ENCODE peak calls at places on chromosomes 7 and 10, in eight cellular contexts. One of them, this sample, is unnamed. For H3K4me1, the result is how much of the 10 kb centered on the place peaks cover.

GRCh38 chr10:52740913-52741675 is 31.5 kb downstream of the MBL2 start:
- DNase-seq in thyroid gland: peak
- DNase-seq in spleen: no peak
- DNase-seq in breast epithelium: no peak
- DNase-seq in mesenchymal stem cell: peak
- DNase-seq in A549: peak
- DNase-seq in stomach: peak
- DNase-seq in psoas muscle: no peak
- DNase-seq in this sample: no peak

GRCh38 chr10:100710151-100710871 is 35.1 kb upstream of the PAX2 start:
- DNase-seq in mesenchymal stem cell: no peak
- DNase-seq in stomach: no peak
- DNase-seq in spleen: peak
- DNase-seq in A549: no peak
- DNase-seq in breast epithelium: no peak
- DNase-seq in thyroid gland: peak
- DNase-seq in psoas muscle: no peak
- DNase-seq in this sample: peak

GRCh38 chr10:86182150-86182549 is 184.4 kb downstream of the GRID1 start:
- DNase-seq in A549: no peak
- DNase-seq in stomach: no peak
- DNase-seq in psoas muscle: no peak
- DNase-seq in breast epithelium: no peak
- DNase-seq in mesenchymal stem cell: no peak
- DNase-seq in thyroid gland: no peak
- DNase-seq in spleen: no peak
- DNase-seq in this sample: no peak

GRCh38 chr7:2049782-2050510 is 182.8 kb downstream of the MAD1L1 start:
- DNase-seq in thyroid gland: no peak
- DNase-seq in stomach: no peak
- DNase-seq in breast epithelium: no peak
- DNase-seq in A549: no peak
- DNase-seq in psoas muscle: no peak
- DNase-seq in spleen: peak
- DNase-seq in mesenchymal stem cell: no peak
- DNase-seq in this sample: peak

GRCh38 chr10:28922127-28922526 is 244.8 kb downstream of the BAMBI start:
- DNase-seq in thyroid gland: no peak
- DNase-seq in psoas muscle: no peak
- DNase-seq in breast epithelium: no peak
- DNase-seq in mesenchymal stem cell: peak
- DNase-seq in stomach: no peak
- DNase-seq in spleen: no peak
- DNase-seq in A549: peak
- DNase-seq in this sample: no peak

GRCh38 chr10:91162050-91162494 is 58.4 kb upstream of the PCGF5 start:
- DNase-seq in mesenchymal stem cell: peak
- DNase-seq in stomach: no peak
- DNase-seq in spleen: no peak
- DNase-seq in A549: peak
- DNase-seq in psoas muscle: no peak
- DNase-seq in breast epithelium: no peak
- DNase-seq in thyroid gland: no peak
- DNase-seq in this sample: no peak

GRCh38 chr7:3063016-3063753 is 19.5 kb upstream of the CARD11 start:
- DNase-seq in thyroid gland: no peak
- DNase-seq in A549: no peak
- DNase-seq in psoas muscle: no peak
- DNase-seq in mesenchymal stem cell: no peak
- DNase-seq in spleen: peak
- DNase-seq in breast epithelium: no peak
- DNase-seq in stomach: no peak
- DNase-seq in this sample: no peak

GRCh38 chr10:76040830-76041220 is 609.4 kb downstream of the LRMDA start:
- DNase-seq in psoas muscle: no peak
- DNase-seq in mesenchymal stem cell: no peak
- DNase-seq in A549: no peak
- DNase-seq in stomach: no peak
- DNase-seq in thyroid gland: no peak
- DNase-seq in breast epithelium: no peak
- DNase-seq in spleen: no peak
- DNase-seq in this sample: no peak

GRCh38 chr10:11875183-11875498 is 52.0 kb downstream of the PROSER2 start:
- DNase-seq in mesenchymal stem cell: peak
- DNase-seq in spleen: no peak
- DNase-seq in breast epithelium: no peak
- DNase-seq in stomach: no peak
- DNase-seq in psoas muscle: no peak
- DNase-seq in A549: peak
- DNase-seq in thyroid gland: no peak
- DNase-seq in this sample: no peak

GRCh38 chr7:102942883-102943261 is 30.1 kb downstream of the LRRC17 start:
- DNase-seq in stomach: no peak
- DNase-seq in breast epithelium: no peak
- DNase-seq in spleen: no peak
- DNase-seq in mesenchymal stem cell: no peak
- DNase-seq in thyroid gland: no peak
- DNase-seq in A549: no peak
- DNase-seq in psoas muscle: no peak
- DNase-seq in this sample: no peak

GRCh38 chr7:54542920-54543539 is 855 bp downstream of the VSTM2A start:
- DNase-seq in psoas muscle: no peak
- DNase-seq in breast epithelium: no peak
- DNase-seq in mesenchymal stem cell: peak
- DNase-seq in stomach: no peak
- DNase-seq in thyroid gland: no peak
- DNase-seq in spleen: no peak
- DNase-seq in A549: no peak
- DNase-seq in this sample: no peak

GRCh38 chr7:771241-772004 is 44.3 kb upstream of the PRKAR1B start:
- DNase-seq in psoas muscle: peak
- DNase-seq in stomach: peak
- DNase-seq in A549: no peak
- DNase-seq in thyroid gland: peak
- DNase-seq in spleen: no peak
- DNase-seq in mesenchymal stem cell: peak
- DNase-seq in breast epithelium: no peak
- DNase-seq in this sample: peak

GRCh38 chr7:55484241-55484640 is 88.1 kb downstream of the VOPP1 start:
- DNase-seq in mesenchymal stem cell: no peak
- DNase-seq in breast epithelium: no peak
- DNase-seq in spleen: peak
- DNase-seq in A549: no peak
- DNase-seq in psoas muscle: no peak
- DNase-seq in thyroid gland: no peak
- DNase-seq in stomach: no peak
- DNase-seq in this sample: no peak

GRCh38 chr10:77670817-77671443 is 33.3 kb upstream of the KCNMA1 start:
- DNase-seq in A549: no peak
- DNase-seq in stomach: no peak
- DNase-seq in mesenchymal stem cell: no peak
- DNase-seq in spleen: no peak
- DNase-seq in psoas muscle: no peak
- DNase-seq in thyroid gland: no peak
- DNase-seq in breast epithelium: no peak
- DNase-seq in this sample: no peak

DNA sequence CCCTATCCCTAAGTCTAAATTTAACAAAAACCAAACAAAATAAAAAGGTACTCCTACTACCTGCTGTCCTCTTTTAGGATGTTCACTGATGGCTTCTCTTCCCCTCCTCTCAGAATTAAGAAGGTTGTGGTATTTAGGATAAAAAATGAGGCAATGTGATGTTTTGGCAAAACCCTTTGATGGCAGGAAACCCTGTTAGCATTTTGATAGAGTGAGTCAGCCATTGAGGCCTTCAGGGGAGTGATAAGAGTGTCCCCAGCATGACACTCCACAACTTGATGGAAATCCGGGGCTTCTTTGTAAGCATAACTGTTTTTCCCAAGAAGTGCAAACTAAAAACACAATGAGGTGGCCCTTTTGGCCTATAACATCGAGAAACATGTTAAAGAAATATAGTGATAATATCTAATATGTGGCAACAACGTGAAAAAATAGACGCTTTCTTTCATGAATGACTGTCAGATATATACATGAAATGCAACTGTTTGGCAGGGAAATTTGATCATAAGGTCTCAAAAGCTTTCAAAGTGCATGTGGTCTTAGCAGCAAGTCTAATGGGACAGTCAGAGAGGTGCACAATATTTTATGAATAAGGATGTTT is 55.0 kb downstream of the PRTFDC1 start:
- DNase-seq in mesenchymal stem cell: peak
- DNase-seq in thyroid gland: no peak
- DNase-seq in psoas muscle: no peak
- DNase-seq in stomach: no peak
- DNase-seq in A549: peak
- DNase-seq in spleen: no peak
- DNase-seq in breast epithelium: no peak
- DNase-seq in this sample: no peak
- H3K4me1 ChIP-seq in mesenchymal stem cell: under half
- H3K4me1 ChIP-seq in thyroid gland: under half
- H3K4me1 ChIP-seq in psoas muscle: under half
- H3K4me1 ChIP-seq in stomach: under half
- H3K4me1 ChIP-seq in A549: half or more
- H3K4me1 ChIP-seq in spleen: under half
- H3K4me1 ChIP-seq in breast epithelium: under half
- H3K4me1 ChIP-seq in this sample: under half

GRCh38 chr10:1020966-1021365 is 4.7 kb downstream of the IDI2 start:
- DNase-seq in spleen: no peak
- DNase-seq in A549: no peak
- DNase-seq in stomach: no peak
- DNase-seq in mesenchymal stem cell: no peak
- DNase-seq in thyroid gland: no peak
- DNase-seq in breast epithelium: no peak
- DNase-seq in psoas muscle: no peak
- DNase-seq in this sample: no peak

GRCh38 chr10:1020460-1020859 is 5.2 kb downstream of the IDI2 start:
- DNase-seq in thyroid gland: no peak
- DNase-seq in A549: no peak
- DNase-seq in psoas muscle: no peak
- DNase-seq in breast epithelium: no peak
- DNase-seq in spleen: peak
- DNase-seq in mesenchymal stem cell: no peak
- DNase-seq in stomach: no peak
- DNase-seq in this sample: no peak

GRCh38 chr10:1024103-1024502 is 1.6 kb downstream of the IDI2 start:
- DNase-seq in psoas muscle: no peak
- DNase-seq in thyroid gland: no peak
- DNase-seq in mesenchymal stem cell: no peak
- DNase-seq in stomach: no peak
- DNase-seq in spleen: no peak
- DNase-seq in A549: no peak
- DNase-seq in breast epithelium: no peak
- DNase-seq in this sample: no peak

GRCh38 chr10:1019362-1019761 is 6.3 kb downstream of the IDI2 start:
- DNase-seq in psoas muscle: no peak
- DNase-seq in stomach: no peak
- DNase-seq in thyroid gland: no peak
- DNase-seq in mesenchymal stem cell: no peak
- DNase-seq in breast epithelium: no peak
- DNase-seq in A549: no peak
- DNase-seq in spleen: peak
- DNase-seq in this sample: no peak

DNA sequence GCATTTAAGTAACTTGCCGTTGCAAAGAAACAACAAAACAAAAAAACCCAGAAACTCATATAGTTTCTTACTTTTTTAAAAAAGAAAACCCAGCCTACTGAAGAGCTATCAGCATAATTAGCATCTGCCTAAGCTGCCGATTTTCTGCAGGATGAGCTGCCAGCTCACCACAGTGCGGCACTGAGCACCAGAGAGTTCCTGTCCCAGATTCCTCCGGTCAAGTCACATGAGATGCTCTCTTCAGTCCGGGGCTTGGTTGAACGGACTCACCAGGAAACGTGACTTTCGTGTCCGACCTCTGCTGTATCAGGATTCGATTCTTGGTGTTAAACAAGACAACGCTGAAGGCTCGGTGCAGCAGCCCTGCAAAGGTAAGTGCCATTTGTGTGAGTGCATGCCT is 3.2 kb downstream of the IDI2 start:
- DNase-seq in A549: no peak
- DNase-seq in stomach: no peak
- DNase-seq in psoas muscle: peak
- DNase-seq in breast epithelium: no peak
- DNase-seq in thyroid gland: no peak
- DNase-seq in mesenchymal stem cell: no peak
- DNase-seq in spleen: no peak
- DNase-seq in this sample: no peak
- H3K4me1 ChIP-seq in A549: under half
- H3K4me1 ChIP-seq in stomach: under half
- H3K4me1 ChIP-seq in psoas muscle: under half
- H3K4me1 ChIP-seq in breast epithelium: under half
- H3K4me1 ChIP-seq in thyroid gland: under half
- H3K4me1 ChIP-seq in mesenchymal stem cell: under half
- H3K4me1 ChIP-seq in spleen: under half
- H3K4me1 ChIP-seq in this sample: under half

GRCh38 chr7:50153141-50153540 is 60.1 kb upstream of the ZPBP start:
- DNase-seq in spleen: no peak
- DNase-seq in A549: no peak
- DNase-seq in mesenchymal stem cell: peak
- DNase-seq in psoas muscle: no peak
- DNase-seq in breast epithelium: no peak
- DNase-seq in stomach: no peak
- DNase-seq in thyroid gland: no peak
- DNase-seq in this sample: no peak
- H3K4me1 ChIP-seq in spleen: under half
- H3K4me1 ChIP-seq in A549: under half
- H3K4me1 ChIP-seq in mesenchymal stem cell: under half
- H3K4me1 ChIP-seq in psoas muscle: under half
- H3K4me1 ChIP-seq in breast epithelium: under half
- H3K4me1 ChIP-seq in stomach: under half
- H3K4me1 ChIP-seq in thyroid gland: under half
- H3K4me1 ChIP-seq in this sample: under half

GRCh38 chr7:96638669-96639068 is 71.0 kb downstream of the SEM1 start:
- DNase-seq in thyroid gland: no peak
- DNase-seq in mesenchymal stem cell: no peak
- DNase-seq in stomach: no peak
- DNase-seq in spleen: no peak
- DNase-seq in psoas muscle: no peak
- DNase-seq in breast epithelium: no peak
- DNase-seq in A549: no peak
- DNase-seq in this sample: no peak

GRCh38 chr7:96637531-96637930 is 72.1 kb downstream of the SEM1 start:
- DNase-seq in psoas muscle: no peak
- DNase-seq in stomach: no peak
- DNase-seq in thyroid gland: no peak
- DNase-seq in breast epithelium: no peak
- DNase-seq in mesenchymal stem cell: no peak
- DNase-seq in spleen: no peak
- DNase-seq in A549: no peak
- DNase-seq in this sample: no peak

GRCh38 chr7:96640054-96640453 is 69.6 kb downstream of the SEM1 start:
- DNase-seq in spleen: no peak
- DNase-seq in thyroid gland: no peak
- DNase-seq in A549: no peak
- DNase-seq in mesenchymal stem cell: no peak
- DNase-seq in psoas muscle: no peak
- DNase-seq in stomach: no peak
- DNase-seq in breast epithelium: no peak
- DNase-seq in this sample: no peak

GRCh38 chr7:96636979-96637378 is 72.7 kb downstream of the SEM1 start:
- DNase-seq in stomach: no peak
- DNase-seq in spleen: no peak
- DNase-seq in psoas muscle: no peak
- DNase-seq in A549: no peak
- DNase-seq in thyroid gland: no peak
- DNase-seq in breast epithelium: no peak
- DNase-seq in mesenchymal stem cell: no peak
- DNase-seq in this sample: no peak

GRCh38 chr7:96636342-96636865 is 73.2 kb downstream of the SEM1 start:
- DNase-seq in breast epithelium: no peak
- DNase-seq in spleen: no peak
- DNase-seq in thyroid gland: no peak
- DNase-seq in stomach: no peak
- DNase-seq in A549: no peak
- DNase-seq in psoas muscle: no peak
- DNase-seq in mesenchymal stem cell: no peak
- DNase-seq in this sample: no peak
- H3K4me1 ChIP-seq in breast epithelium: under half
- H3K4me1 ChIP-seq in spleen: under half
- H3K4me1 ChIP-seq in thyroid gland: under half
- H3K4me1 ChIP-seq in stomach: under half
- H3K4me1 ChIP-seq in A549: under half
- H3K4me1 ChIP-seq in psoas muscle: under half
- H3K4me1 ChIP-seq in mesenchymal stem cell: under half
- H3K4me1 ChIP-seq in this sample: under half